ENCODE peak calls at places on chromosome 12, in eight cellular contexts. W is Kasumi-1; I is activated T-cell treated with anti-CD3 and anti-CD28 coated beads for 1 hour; Y is myocyte; G is stimulated activated CD4-positive, alpha-beta T cell treated with anti-CD3 and anti-CD28 coated beads, Interleukin-2, amount 100 ng/mL, for 48 hours; L is pancreas; O is thoracic aorta; P is non-pigmented ciliary epithelial cell. B is an unnamed sample.

GRCh38 chr12:132275110-132275531 is 54.3 kb downstream of the GALNT9 start:
- DNase-seq in W (no peak), I (no peak), Y (peak), G (no peak), L (peak), O (no peak), P (no peak), B (no peak)

GRCh38 chr12:52825961-52826360 is 8.2 kb downstream of the KRT79 start:
- DNase-seq in W (no peak), I (no peak), Y (no peak), G (no peak), L (no peak), O (no peak), P (no peak), B (no peak)

GRCh38 chr12:26700430-26700829 is 132.6 kb downstream of the ITPR2 start:
- DNase-seq in W (no peak), I (no peak), Y (no peak), G (no peak), L (no peak), O (no peak), P (no peak), B (no peak)

GRCh38 chr12:60191676-60192359 is 596.0 kb downstream of the SLC16A7 start:
- DNase-seq in W (no peak), I (no peak), Y (peak), G (no peak), L (no peak), O (no peak), P (no peak), B (no peak)

GRCh38 chr12:52741378-52742195 is 35.6 kb downstream of the KRT76 start:
- DNase-seq in W (no peak), I (peak), Y (peak), G (peak), L (peak), O (no peak), P (no peak), B (peak)

GRCh38 chr12:131112690-131113290 is 159.1 kb downstream of the ADGRD1 start:
- DNase-seq in W (no peak), I (no peak), Y (no peak), G (no peak), L (no peak), O (no peak), P (no peak), B (no peak)

GRCh38 chr12:1796515-1797010 is 23.8 kb upstream of the LRTM2 start:
- DNase-seq in W (peak), I (no peak), Y (no peak), G (no peak), L (no peak), O (no peak), P (no peak), B (peak)

GRCh38 chr12:107238276-107238675 is 144.9 kb upstream of the CRY1 start:
- DNase-seq in W (no peak), I (no peak), Y (no peak), G (no peak), L (no peak), O (no peak), P (no peak), B (no peak)

GRCh38 chr12:6430124-6430989 is 14.4 kb upstream of the CD27 start:
- DNase-seq in W (no peak), I (no peak), Y (peak), G (no peak), L (no peak), O (peak), P (peak), B (no peak)

GRCh38 chr12:118052324-118053070 is 8.5 kb downstream of the WSB2 start:
- DNase-seq in W (no peak), I (no peak), Y (peak), G (no peak), L (peak), O (peak), P (peak), B (no peak)

GRCh38 chr12:7859552-7859951 is 13.2 kb downstream of the SLC2A14 start:
- DNase-seq in W (no peak), I (no peak), Y (peak), G (no peak), L (no peak), O (no peak), P (peak), B (no peak)

GRCh38 chr12:84091642-84092041 is 821.0 kb downstream of the SLC6A15 start:
- DNase-seq in W (no peak), I (no peak), Y (no peak), G (no peak), L (no peak), O (no peak), P (no peak), B (no peak)

GRCh38 chr12:124369055-124369900 is 74.4 kb downstream of the RFLNA start:
- DNase-seq in W (peak), I (no peak), Y (peak), G (no peak), L (peak), O (peak), P (peak), B (no peak)

GRCh38 chr12:122471324-122472226 is 29.2 kb downstream of the ZCCHC8 start:
- DNase-seq in W (peak), I (no peak), Y (peak), G (no peak), L (no peak), O (no peak), P (peak), B (no peak)

GRCh38 chr12:95022477-95022876 is 19.0 kb upstream of the NDUFA12 start:
- DNase-seq in W (no peak), I (no peak), Y (no peak), G (no peak), L (no peak), O (no peak), P (no peak), B (no peak)

GRCh38 chr12:25377475-25378179 is 126.9 kb upstream of the KRAS start:
- DNase-seq in W (peak), I (no peak), Y (no peak), G (no peak), L (no peak), O (no peak), P (peak), B (no peak)

GRCh38 chr12:57756406-57757341 is 1.8 kb downstream of the MARCHF9 start:
- DNase-seq in W (peak), I (peak), Y (no peak), G (peak), L (no peak), O (no peak), P (no peak), B (peak)

GRCh38 chr12:98803468-98804209 is 158.5 kb downstream of the APAF1 start:
- DNase-seq in W (no peak), I (no peak), Y (no peak), G (no peak), L (no peak), O (no peak), P (no peak), B (no peak)